ENCODE peak calls at places on chromosomes 5 and 9, in nine cellular contexts. X, B, Y, G, J, S, R, M and H are unnamed samples. For H3K4me1 and H3K9me3, the result is how much of the 10 kb centered on the place peaks cover.

GRCh38 chr5:68272289-68272688 is 56.7 kb downstream of the PIK3R1 start:
- DNase-seq in X (no peak), B (no peak), Y (no peak), G (no peak), J (no peak), S (peak), R (peak), M (no peak), H (no peak)

GRCh38 chr9:16689352-16689938 is 181.0 kb downstream of the BNC2 start:
- DNase-seq in X (peak), B (no peak), Y (peak), G (no peak), J (no peak), S (peak), R (peak), M (no peak), H (no peak)

GRCh38 chr9:135926402-135927194 is 19.3 kb upstream of the CAMSAP1 start:
- DNase-seq in X (no peak), B (peak), Y (peak), G (peak), J (no peak), S (peak), R (peak), M (no peak), H (no peak)

GRCh38 chr5:180515294-180515693 is 21.1 kb downstream of the CNOT6 start:
- DNase-seq in X (no peak), B (no peak), Y (no peak), G (no peak), J (no peak), S (no peak), R (no peak), M (no peak), H (no peak)

GRCh38 chr5:142984016-142984415 is 213.8 kb downstream of the ARHGAP26 start:
- DNase-seq in X (no peak), B (no peak), Y (no peak), G (no peak), J (no peak), S (no peak), R (peak), M (no peak), H (no peak)

GRCh38 chr5:72600401-72600981 is 93.3 kb upstream of the ZNF366 start:
- DNase-seq in X (no peak), B (no peak), Y (no peak), G (no peak), J (no peak), S (peak), R (peak), M (no peak), H (no peak)

GRCh38 chr5:138661342-138661975 is 86.3 kb upstream of the HSPA9 start:
- DNase-seq in X (no peak), B (no peak), Y (no peak), G (no peak), J (peak), S (no peak), R (no peak), M (no peak), H (no peak)

GRCh38 chr9:136352682-136353081 is 10.9 kb downstream of the DNLZ start:
- DNase-seq in X (no peak), B (no peak), Y (no peak), G (no peak), J (no peak), S (no peak), R (no peak), M (no peak), H (peak)

GRCh38 chr5:56447232-56447631 is 214.1 kb upstream of the ANKRD55 start:
- DNase-seq in X (no peak), B (no peak), Y (no peak), G (no peak), J (no peak), S (no peak), R (peak), M (no peak), H (no peak)

GRCh38 chr5:143008809-143009521 is 238.8 kb downstream of the ARHGAP26 start:
- DNase-seq in X (no peak), B (no peak), Y (peak), G (no peak), J (no peak), S (peak), R (peak), M (no peak), H (no peak)

GRCh38 chr5:131475416-131476045 is 159.5 kb downstream of the RAPGEF6 start:
- DNase-seq in X (no peak), B (no peak), Y (no peak), G (no peak), J (no peak), S (peak), R (peak), M (no peak), H (no peak)

GRCh38 chr5:93123127-93123526 is 457.9 kb downstream of the NR2F1-AS1 start:
- DNase-seq in X (no peak), B (no peak), Y (no peak), G (no peak), J (no peak), S (no peak), R (no peak), M (no peak), H (no peak)

GRCh38 chr5:143215685-143216084 is 187.8 kb downstream of the NR3C1 start:
- DNase-seq in X (no peak), B (no peak), Y (no peak), G (no peak), J (no peak), S (no peak), R (no peak), M (no peak), H (no peak)

GRCh38 chr5:43602456-43602817 is 543 bp upstream of the NNT start:
- DNase-seq in X (peak), B (peak), Y (peak), G (no peak), J (peak), S (peak), R (peak), M (peak), H (peak)

GRCh38 chr5:92758552-92758951 is 822.5 kb downstream of the NR2F1-AS1 start:
- DNase-seq in X (no peak), B (no peak), Y (no peak), G (no peak), J (no peak), S (peak), R (peak), M (no peak), H (no peak)

GRCh38 chr9:92736816-92737606 is 27.6 kb downstream of the BICD2 start:
- DNase-seq in X (no peak), B (no peak), Y (no peak), G (peak), J (no peak), S (no peak), R (peak), M (peak), H (no peak)

GRCh38 chr9:92739346-92740014 is 25.2 kb downstream of the BICD2 start:
- DNase-seq in X (no peak), B (no peak), Y (no peak), G (peak), J (no peak), S (no peak), R (no peak), M (peak), H (no peak)

GRCh38 chr9:92737611-92738299 is 26.9 kb downstream of the BICD2 start:
- DNase-seq in X (no peak), B (no peak), Y (no peak), G (peak), J (no peak), S (no peak), R (no peak), M (peak), H (no peak)

GRCh38 chr9:92740015-92740408 is 24.6 kb downstream of the BICD2 start:
- DNase-seq in X (no peak), B (no peak), Y (no peak), G (no peak), J (no peak), S (peak), R (peak), M (peak), H (no peak)

GRCh38 chr9:92738661-92739081 is 26.0 kb downstream of the BICD2 start:
- DNase-seq in X (peak), B (peak), Y (peak), G (peak), J (no peak), S (no peak), R (no peak), M (peak), H (no peak)
- H3K4me1 ChIP-seq in X (under half), B (under half), Y (half or more), G (under half), J (half or more), S (under half), R (under half), M (under half), H (under half)

GRCh38 chr5:135641329-135642178 is 62.8 kb upstream of the CXCL14 start:
- DNase-seq in X (no peak), B (no peak), Y (no peak), G (no peak), J (no peak), S (no peak), R (no peak), M (no peak), H (no peak)
- TF ChIP-seq POLR2A in X (no peak), B (no peak), Y (no peak), G (no peak), J (no peak), S (no peak), R (no peak), M (no peak), H (no peak)

DNA sequence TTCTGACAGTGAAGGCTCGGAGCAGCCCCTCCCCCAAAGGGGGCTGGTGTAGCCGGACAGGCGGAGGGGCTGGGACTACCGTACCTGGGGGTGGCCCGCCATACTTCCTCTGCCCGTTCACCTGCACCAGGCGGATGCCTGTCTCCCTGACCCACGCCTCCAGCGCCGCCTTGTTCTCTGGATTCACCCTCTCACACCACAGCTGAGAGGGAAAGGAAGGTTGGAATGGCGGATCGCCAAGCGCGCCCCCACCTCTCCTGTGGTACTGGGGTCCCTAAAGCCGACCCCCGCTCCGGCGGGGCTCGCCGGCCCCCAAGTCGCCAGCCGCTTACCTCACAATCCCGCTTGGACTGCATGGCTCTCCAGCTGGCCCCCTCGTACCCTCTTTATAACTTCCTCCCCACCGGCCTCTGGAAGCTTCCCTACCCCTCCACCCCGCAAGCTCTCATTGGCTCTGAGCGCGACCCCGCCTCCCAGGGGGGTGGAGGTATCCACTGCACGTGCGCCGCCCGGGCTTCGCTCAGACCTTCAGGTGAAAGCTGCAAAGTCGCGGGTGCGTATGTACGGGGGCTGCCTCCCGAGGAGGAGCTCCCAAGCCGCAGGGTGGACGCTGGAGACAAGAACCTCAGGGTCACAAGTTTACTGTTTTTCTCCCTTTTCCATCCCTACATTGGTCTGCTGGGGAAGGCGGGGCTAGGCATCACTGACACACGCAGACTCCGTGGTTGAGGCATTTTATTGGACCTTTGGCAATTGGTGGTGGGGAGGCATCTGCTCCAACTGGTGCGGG is at the start of gene DND1:
- DNase-seq in X (no peak), B (no peak), Y (no peak), G (no peak), J (no peak), S (no peak), R (no peak), M (no peak), H (no peak)
- H3K9me3 ChIP-seq in X (under half), B (under half), Y (under half), G (under half), J (under half), S (under half), R (under half), M (under half), H (under half)

DNA sequence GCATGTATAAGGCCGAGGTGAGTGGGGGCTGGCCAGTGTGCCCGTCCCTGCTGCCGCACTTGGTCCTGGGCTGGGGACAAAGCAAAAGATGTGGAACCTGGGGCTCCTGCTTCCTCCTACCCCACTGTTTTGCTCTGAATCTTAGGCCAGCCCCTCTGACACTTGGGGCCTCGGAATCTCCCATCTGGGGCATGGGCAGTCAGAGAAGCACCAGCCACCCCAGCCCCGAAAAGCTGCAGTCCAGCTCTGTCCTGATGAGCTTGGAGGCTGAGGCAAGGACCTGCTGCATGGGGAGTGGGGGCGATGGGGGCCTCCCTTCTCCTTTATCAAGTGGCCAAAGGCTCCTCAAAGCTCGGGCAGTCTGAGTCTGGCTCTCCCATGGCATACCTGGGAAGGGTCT is 31.3 kb downstream of the PTPA start:
- DNase-seq in X (no peak), B (no peak), Y (no peak), G (no peak), J (no peak), S (no peak), R (no peak), M (no peak), H (no peak)
- H3K4me1 ChIP-seq in X (half or more), B (half or more), Y (half or more), G (under half), J (half or more), S (half or more), R (half or more), M (half or more), H (half or more)